ENCODE peak calls at places on chromosomes 3 and 15, in eight cellular contexts. U is upper lobe of left lung, G is mammary epithelial cell, M is dorsolateral prefrontal cortex, E is endothelial cell of umbilical vein, D is suprapubic skin, W is tibial nerve, V is brain microvascular endothelial cell. P is an unnamed sample.
A peak's percentile ranks its signal among the peaks of the same experiment; 100 is the strongest.

GRCh38 chr15:58522391-58522790 is 90.6 kb downstream of the LIPC start:
- DNase-seq in U (peak; percentile 57), E (no peak), M (peak; percentile 86), D (no peak), G (no peak), V (no peak), W (no peak), P (no peak)

GRCh38 chr3:53375019-53375418 is 27.7 kb upstream of the DCP1A start:
- DNase-seq in G (peak; percentile 28), U (no peak), M (peak; percentile 78), V (peak; percentile 37), D (no peak), W (no peak), E (peak; percentile 55), P (peak; percentile 73)

GRCh38 chr15:101068961-101069734 is 150.0 kb downstream of the LRRK1 start:
- DNase-seq in D (no peak), V (no peak), M (no peak), E (peak; percentile 33), W (no peak), G (peak; percentile 88), U (no peak), P (peak; percentile 38)

GRCh38 chr3:74643636-74644035 is 29.2 kb upstream of the CNTN3 start:
- DNase-seq in V (peak; percentile 28), E (peak; percentile 4), D (no peak), G (no peak), U (no peak), W (no peak), M (no peak), P (peak; percentile 90)

GRCh38 chr3:127424766-127425504 is 137.1 kb upstream of the PRR20G start:
- DNase-seq in W (no peak), V (no peak), G (no peak), E (no peak), U (no peak), M (no peak), D (peak; percentile 20), P (no peak)

GRCh38 chr3:148227534-148227933 is 470.2 kb upstream of the AGTR1 start:
- DNase-seq in E (no peak), V (peak; percentile 39), G (peak; percentile 33), M (no peak), D (no peak), U (no peak), W (no peak), P (no peak)

GRCh38 chr3:81375921-81376320 is 385.5 kb downstream of the GBE1 start:
- DNase-seq in D (no peak), E (peak; percentile 59), V (no peak), U (no peak), G (no peak), W (no peak), M (no peak), P (no peak)

GRCh38 chr3:71601811-71602210 is 18.3 kb upstream of the FOXP1 start:
- DNase-seq in G (peak; percentile 57), D (no peak), W (no peak), M (no peak), E (peak; percentile 32), U (no peak), V (peak; percentile 68), P (no peak)

GRCh38 chr3:127006781-127007436 is 24.0 kb downstream of the PLXNA1 start:
- DNase-seq in U (no peak), D (no peak), M (no peak), G (peak; percentile 54), V (no peak), E (peak; percentile 11), W (no peak), P (no peak)

GRCh38 chr15:64930778-64931240 is 19.1 kb downstream of the ANKDD1A start:
- DNase-seq in U (no peak), M (no peak), E (peak; percentile 44), D (peak; percentile 64), W (no peak), G (no peak), V (peak; percentile 62), P (no peak)

GRCh38 chr15:52114656-52115055 is 2.1 kb upstream of the BCL2L10 start:
- DNase-seq in V (no peak), W (no peak), M (peak; percentile 72), G (no peak), E (peak; percentile 49), D (no peak), U (no peak), P (no peak)

GRCh38 chr15:83844742-83845141 is 190.8 kb downstream of the ADAMTSL3 start:
- DNase-seq in E (no peak), V (no peak), M (no peak), U (no peak), D (no peak), W (no peak), G (peak; percentile 74), P (no peak)

GRCh38 chr3:33331414-33331813 is 54.2 kb downstream of the FBXL2 start:
- DNase-seq in G (no peak), E (no peak), U (no peak), W (no peak), M (no peak), V (no peak), D (no peak), P (no peak)

GRCh38 chr15:74396146-74396438 is 28.6 kb upstream of the CYP11A1 start:
- DNase-seq in U (no peak), D (no peak), W (no peak), G (no peak), M (no peak), V (no peak), E (no peak), P (no peak)

GRCh38 chr3:141828487-141829284 is 47.8 kb upstream of the ATP1B3 start:
- DNase-seq in G (peak; percentile 79), M (no peak), W (no peak), U (no peak), V (no peak), D (peak; percentile 81), E (no peak), P (no peak)

GRCh38 chr3:152149832-152150231 is 118.9 kb upstream of the MBNL1 start:
- DNase-seq in M (no peak), E (no peak), G (peak; percentile 33), W (no peak), U (no peak), V (no peak), D (no peak), P (no peak)

GRCh38 chr15:95111969-95112368 is 880.6 kb downstream of the MCTP2 start:
- DNase-seq in U (no peak), M (no peak), E (no peak), G (no peak), W (no peak), V (no peak), D (no peak), P (no peak)

GRCh38 chr3:63048365-63048764 is 173.1 kb upstream of the CADPS start:
- DNase-seq in W (no peak), E (no peak), V (no peak), U (no peak), D (no peak), M (no peak), G (no peak), P (no peak)

GRCh38 chr3:79810529-79810928 is 42.7 kb upstream of the ROBO1 start:
- DNase-seq in M (no peak), G (no peak), V (peak; percentile 9), W (no peak), D (no peak), E (peak; percentile 32), U (no peak), P (no peak)

GRCh38 chr3:25576836-25577454 is 87.8 kb downstream of the TOP2B start:
- DNase-seq in M (no peak), D (no peak), E (no peak), W (no peak), V (no peak), G (no peak), U (no peak), P (peak; percentile 46)
- TF ChIP-seq CTCF in M (no peak), D (no peak), E (no peak), W (no peak), V (peak; percentile 27), G (peak; percentile 6), U (no peak), P (no peak)

DNA sequence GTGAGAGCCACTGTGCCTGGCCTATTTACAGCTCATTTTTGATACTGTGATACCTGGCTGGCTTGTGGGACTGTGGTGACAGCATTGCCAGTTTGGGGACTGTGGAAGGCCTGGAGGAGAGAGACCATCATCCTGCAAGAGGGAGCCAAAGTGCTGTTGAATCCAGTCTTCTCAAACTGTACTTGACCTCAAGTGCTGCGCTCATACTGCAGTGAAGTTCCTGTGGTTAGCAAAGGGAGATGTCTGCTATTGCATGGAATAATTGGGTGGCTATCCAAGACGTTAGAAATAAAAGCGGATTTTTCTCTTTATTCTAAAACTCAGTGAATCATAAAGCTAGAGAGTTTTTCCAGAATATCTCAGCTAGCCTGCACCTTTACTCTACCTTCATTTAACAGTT is 83.4 kb downstream of the CCK start:
- DNase-seq in V (peak; percentile 66), G (no peak), E (no peak), W (no peak), U (no peak), M (no peak), D (no peak), P (no peak)
- H3K27ac ChIP-seq in V (no peak overlapping the region), G (no peak overlapping the region), E (no peak overlapping the region), W (no peak overlapping the region), U (no peak overlapping the region), M (no peak overlapping the region), D (peak overlapping the region; percentile 8), P (no peak overlapping the region)

GRCh38 chr15:45662375-45662774 is 27.5 kb downstream of the SQOR start:
- DNase-seq in M (no peak), U (no peak), W (no peak), D (no peak), V (no peak), E (no peak), G (no peak), P (no peak)
- TF ChIP-seq CTCF in M (no peak), U (no peak), W (no peak), D (no peak), V (no peak), E (no peak), G (no peak), P (no peak)

DNA sequence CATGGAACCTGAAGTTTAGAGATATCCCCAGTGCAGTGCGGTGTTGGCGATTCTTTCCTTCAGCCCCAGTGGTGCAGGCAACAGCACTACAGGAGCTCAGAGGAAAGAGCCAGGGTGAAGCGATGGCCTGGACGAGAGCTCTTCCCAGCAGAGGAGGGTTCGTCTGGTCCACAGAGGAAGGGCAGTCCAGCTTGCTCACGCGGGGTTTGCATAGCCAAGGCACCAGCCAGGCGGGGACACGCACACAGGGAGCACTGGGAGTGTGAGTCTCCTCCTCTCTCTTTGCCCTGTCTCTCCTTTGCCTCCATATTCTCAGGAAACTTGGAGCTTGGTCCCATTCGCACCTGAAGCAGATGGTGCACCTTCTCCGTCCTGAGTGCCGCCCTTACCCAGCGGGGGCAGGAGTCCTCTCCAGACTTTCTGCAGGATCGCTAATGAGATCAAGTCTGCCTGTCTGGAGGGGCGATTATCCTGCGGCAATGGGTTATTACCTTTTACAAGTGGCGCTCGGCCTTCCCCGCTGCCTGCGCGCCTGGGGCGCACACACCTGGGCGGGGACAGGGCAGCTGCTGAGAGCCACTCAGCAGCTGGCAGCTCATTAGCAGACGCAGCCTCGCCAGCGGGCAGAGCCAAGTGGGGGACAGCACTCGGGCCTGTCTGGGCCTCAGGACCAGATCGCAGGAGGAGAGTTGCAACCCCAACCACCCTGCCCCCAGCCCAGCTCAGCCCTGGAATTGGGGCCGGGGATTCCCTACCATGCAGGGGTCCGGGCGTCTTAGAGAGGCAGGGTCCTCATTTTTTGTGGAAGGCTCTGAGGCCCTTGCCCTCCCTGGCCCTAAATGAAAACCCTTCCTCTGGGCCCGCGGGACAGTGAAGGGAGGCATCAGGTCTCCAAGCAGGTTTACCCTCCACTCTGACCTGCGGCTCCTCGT is 119.0 kb upstream of the MEF2A start:
- DNase-seq in V (no peak), E (no peak), G (no peak), W (no peak), D (no peak), U (peak; percentile 81), M (no peak), P (peak; percentile 4)
- H3K27ac ChIP-seq in V (no peak overlapping the region), E (no peak overlapping the region), G (no peak overlapping the region), W (no peak overlapping the region), D (no peak overlapping the region), U (no peak overlapping the region), M (no peak overlapping the region), P (no peak overlapping the region)

P was measured in testis.